ENCODE peak calls at places on chromosomes 16 and 17, in eight cellular contexts. H is transverse colon; Z is neural crest cell; A is lower leg skin; L is cardiac fibroblast; M is endodermal cell; E is K562; U is CD8-positive, alpha-beta T cell. O is an unnamed sample.

GRCh38 chr16:69482410-69482951 is 58.1 kb downstream of the CYB5B start:
- DNase-seq in Z (no peak), H (no peak), A (peak; percentile 93), U (no peak), E (no peak), M (peak; percentile 48), L (peak; percentile 97), O (no peak)

GRCh38 chr16:60608971-60609370 is 1427.3 kb downstream of the CDH8 start:
- DNase-seq in E (no peak), U (no peak), H (no peak), L (no peak), A (no peak), Z (no peak), M (no peak), O (no peak)

GRCh38 chr16:3467182-3467581 is 23.7 kb downstream of the NAA60 start:
- DNase-seq in E (no peak), M (peak; percentile 38), H (no peak), A (no peak), U (no peak), L (no peak), Z (no peak), O (no peak)

GRCh38 chr16:12532871-12533610 is 270.6 kb downstream of the CPPED1 start:
- DNase-seq in M (no peak), L (no peak), Z (no peak), U (peak; percentile 63), H (no peak), E (no peak), A (no peak), O (no peak)

GRCh38 chr17:38741853-38742421 is 6.2 kb downstream of the PCGF2 start:
- DNase-seq in U (no peak), Z (no peak), M (no peak), L (peak; percentile 50), H (peak; percentile 80), E (no peak), A (no peak), O (no peak)

GRCh38 chr16:49024896-49025295 is 256.7 kb downstream of the CBLN1 start:
- DNase-seq in Z (no peak), M (no peak), L (no peak), E (no peak), H (no peak), U (no peak), A (no peak), O (no peak)

GRCh38 chr17:34146440-34147043 is 108.5 kb upstream of the CCL2 start:
- DNase-seq in A (peak; percentile 87), Z (peak; percentile 31), E (peak; percentile 73), L (no peak), H (peak; percentile 73), M (peak; percentile 98), U (peak; percentile 60), O (peak; percentile 61)

GRCh38 chr17:75518201-75518600 is 1.9 kb downstream of the TSEN54 start:
- DNase-seq in H (peak; percentile 31), E (no peak), Z (no peak), A (no peak), U (peak; percentile 69), M (no peak), L (no peak), O (no peak)

GRCh38 chr17:68605914-68606313 is 4.7 kb upstream of the FAM20A start:
- DNase-seq in H (no peak), Z (no peak), U (no peak), E (no peak), M (no peak), L (no peak), A (no peak), O (no peak)

GRCh38 chr17:17713839-17714238 is 32.6 kb downstream of the RAI1 start:
- DNase-seq in M (no peak), H (no peak), Z (no peak), L (peak; percentile 68), E (no peak), A (no peak), U (no peak), O (no peak)

GRCh38 chr16:17298238-17298637 is 172.5 kb downstream of the XYLT1 start:
- DNase-seq in H (no peak), A (no peak), U (no peak), Z (no peak), E (no peak), L (no peak), M (no peak), O (no peak)

GRCh38 chr16:56985962-56986360 is 3.4 kb upstream of the NLRC5 start:
- DNase-seq in M (no peak), E (no peak), L (no peak), Z (no peak), U (no peak), A (no peak), H (no peak), O (no peak)

GRCh38 chr17:1545618-1546017 is 17.0 kb downstream of the PITPNA start:
- DNase-seq in U (no peak), E (no peak), Z (no peak), L (no peak), M (no peak), A (no peak), H (peak; percentile 48), O (no peak)

GRCh38 chr17:21058098-21058893 is 15.5 kb upstream of the USP22 start:
- DNase-seq in E (no peak), U (no peak), A (no peak), H (no peak), M (peak; percentile 82), L (peak; percentile 53), Z (no peak), O (no peak)

GRCh38 chr17:44005865-44006580 is 1.6 kb downstream of the NAGS start:
- DNase-seq in M (peak; percentile 95), L (no peak), A (peak; percentile 90), Z (peak; percentile 33), E (no peak), U (peak; percentile 63), H (peak; percentile 72), O (peak; percentile 57)

GRCh38 chr16:79278506-79278905 is 322.0 kb downstream of the MAF start:
- DNase-seq in E (no peak), Z (no peak), U (peak; percentile 73), L (no peak), M (no peak), H (peak; percentile 44), A (no peak), O (no peak)

GRCh38 chr16:68636818-68637217 is 8.3 kb upstream of the CDH3 start:
- DNase-seq in E (no peak), H (no peak), A (no peak), L (no peak), U (no peak), Z (no peak), M (no peak), O (no peak)

GRCh38 chr16:617855-618254 is 12.9 kb upstream of the WFIKKN1 start:
- DNase-seq in U (no peak), A (no peak), E (no peak), Z (no peak), H (no peak), M (no peak), L (no peak), O (no peak)

GRCh38 chr17:55038291-55038690 is 69.7 kb downstream of the STXBP4 start:
- DNase-seq in E (no peak), Z (no peak), A (no peak), M (no peak), U (no peak), H (no peak), L (no peak), O (no peak)

GRCh38 chr17:71760062-71760720 is 360.6 kb upstream of the SOX9 start:
- DNase-seq in M (no peak), Z (no peak), U (no peak), H (no peak), A (no peak), L (no peak), E (no peak), O (no peak)
- TF ChIP-seq CTCF in M (peak; percentile 39), Z (no peak), U (no peak), H (no peak), A (no peak), L (no peak), E (no peak), O (no peak)

GRCh38 chr16:59188029-59188428 is 453.9 kb upstream of the GOT2 start:
- DNase-seq in U (no peak), E (no peak), M (no peak), Z (no peak), A (no peak), H (no peak), L (no peak), O (no peak)

GRCh38 chr16:59195242-59195641 is 461.1 kb upstream of the GOT2 start:
- DNase-seq in E (no peak), L (no peak), H (no peak), A (no peak), M (no peak), Z (no peak), U (no peak), O (no peak)

GRCh38 chr16:59198487-59198886 is 464.4 kb upstream of the GOT2 start:
- DNase-seq in Z (no peak), A (no peak), U (no peak), H (no peak), E (no peak), M (no peak), L (no peak), O (no peak)

DNA sequence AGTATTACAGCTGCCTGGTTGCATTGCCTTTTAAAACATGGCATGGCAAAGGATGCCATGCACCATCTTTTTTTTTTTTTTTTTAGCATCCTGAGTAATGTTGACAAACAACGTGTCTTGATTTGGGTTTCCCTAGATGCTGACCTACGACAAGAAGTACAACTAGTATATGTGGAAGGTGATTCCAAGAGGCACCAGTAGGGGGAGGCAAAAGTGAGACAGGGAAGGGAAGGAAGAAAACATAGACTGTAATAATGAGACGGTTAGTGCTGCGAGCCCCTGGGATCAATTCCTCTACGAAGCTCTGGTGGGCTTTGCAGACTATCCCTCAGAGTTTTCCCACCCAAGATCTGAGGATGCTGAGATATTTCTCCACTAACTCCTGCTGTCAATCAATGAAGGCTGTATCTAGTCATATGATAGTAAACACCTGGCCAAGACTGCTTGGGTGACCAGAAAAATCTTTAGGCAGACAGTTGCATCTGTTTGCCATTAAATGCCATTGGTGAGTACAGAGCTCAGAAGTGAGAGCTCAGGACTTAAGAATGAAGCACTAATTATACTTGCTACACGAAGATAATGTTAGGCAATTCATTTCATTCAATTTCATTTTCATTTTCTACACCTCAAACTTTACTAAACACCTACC is 458.6 kb upstream of the GOT2 start:
- DNase-seq in A (no peak), L (no peak), Z (peak; percentile 63), M (peak; percentile 89), H (no peak), U (no peak), E (no peak), O (peak; percentile 8)
- TF ChIP-seq CTCF in A (no peak), L (peak; percentile 38), Z (peak; percentile 62), M (peak; percentile 81), H (no peak), U (no peak), E (peak; percentile 31), O (peak; percentile 39)

GRCh38 chr17:51347851-51348584 is 87.7 kb downstream of the UTP18 start:
- DNase-seq in L (no peak), H (no peak), Z (no peak), M (no peak), E (no peak), A (no peak), U (no peak), O (no peak)
- TF ChIP-seq CTCF in L (no peak), H (no peak), Z (no peak), M (no peak), E (no peak), A (no peak), U (no peak), O (no peak)

DNA sequence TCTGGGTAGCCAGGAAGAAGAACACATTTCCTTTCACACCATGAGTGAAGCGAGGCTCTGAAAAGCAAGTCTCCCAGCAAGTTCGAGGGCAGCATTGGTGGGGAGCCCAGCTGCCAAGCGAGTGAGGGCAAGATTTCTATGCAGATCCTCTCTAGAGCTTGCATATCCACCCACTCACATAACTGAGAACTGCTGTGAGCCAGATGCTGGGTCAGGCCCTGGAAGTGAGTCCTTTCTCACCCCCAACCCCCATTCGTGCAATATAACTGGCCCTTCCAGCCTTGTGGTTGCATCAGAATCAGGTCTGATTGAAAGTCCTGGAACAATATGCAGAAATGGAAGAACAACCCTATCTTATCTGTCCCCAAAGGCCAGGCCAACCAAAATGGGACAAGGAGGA is 146.6 kb downstream of the IRX5 start:
- DNase-seq in M (no peak), E (no peak), H (no peak), Z (no peak), A (peak; percentile 49), L (no peak), U (no peak), O (no peak)
- TF ChIP-seq CTCF in M (no peak), E (no peak), H (no peak), Z (no peak), A (no peak), L (no peak), U (no peak), O (no peak)

O was measured in GM10248.